ENCODE peak calls at places on chromosome 18, in seven cellular contexts. Y is K562, W is HepG2, M is HCT116, U is HEK293T, A is GM12878, K is H1. Q is an unnamed sample.

GRCh38 chr18:4017479-4017878 is 437.6 kb downstream of the DLGAP1 start:
- DNase-seq in Y (peak; percentile 40), W (no peak), M (peak; percentile 38), U (peak; percentile 12), A (no peak), K (peak; percentile 46), Q (peak; percentile 48)

GRCh38 chr18:8339958-8340357 is 269.3 kb upstream of the RAB12 start:
- DNase-seq in Y (no peak), W (no peak), M (no peak), U (no peak), A (no peak), K (no peak), Q (no peak)

GRCh38 chr18:76937597-76937996 is 115.2 kb downstream of the ZNF236 start:
- DNase-seq in Y (no peak), W (no peak), M (no peak), U (no peak), A (no peak), K (no peak), Q (no peak)

GRCh38 chr18:42187611-42188378 is 232.8 kb downstream of the PIK3C3 start:
- DNase-seq in Y (no peak), W (no peak), M (no peak), U (no peak), A (peak; percentile 46), K (no peak), Q (no peak)

GRCh38 chr18:76875390-76876330 is 53.3 kb downstream of the ZNF236 start:
- DNase-seq in Y (peak; percentile 24), W (peak; percentile 48), M (peak; percentile 28), U (peak; percentile 34), A (no peak), K (no peak), Q (peak; percentile 69)

GRCh38 chr18:70182548-70182947 is 22.9 kb downstream of the RTTN start:
- DNase-seq in Y (no peak), W (no peak), M (no peak), U (no peak), A (no peak), K (no peak), Q (no peak)

GRCh38 chr18:28411806-28412205 is 234.9 kb upstream of the CDH2 start:
- DNase-seq in Y (no peak), W (no peak), M (no peak), U (no peak), A (no peak), K (no peak), Q (no peak)

GRCh38 chr18:77199707-77200106 is 49.9 kb upstream of the GALR1 start:
- DNase-seq in Y (no peak), W (no peak), M (no peak), U (no peak), A (no peak), K (no peak), Q (no peak)

GRCh38 chr18:69996951-69997798 is 49.5 kb upstream of the CD226 start:
- DNase-seq in Y (no peak), W (peak; percentile 45), M (no peak), U (no peak), A (no peak), K (no peak), Q (no peak)

DNA sequence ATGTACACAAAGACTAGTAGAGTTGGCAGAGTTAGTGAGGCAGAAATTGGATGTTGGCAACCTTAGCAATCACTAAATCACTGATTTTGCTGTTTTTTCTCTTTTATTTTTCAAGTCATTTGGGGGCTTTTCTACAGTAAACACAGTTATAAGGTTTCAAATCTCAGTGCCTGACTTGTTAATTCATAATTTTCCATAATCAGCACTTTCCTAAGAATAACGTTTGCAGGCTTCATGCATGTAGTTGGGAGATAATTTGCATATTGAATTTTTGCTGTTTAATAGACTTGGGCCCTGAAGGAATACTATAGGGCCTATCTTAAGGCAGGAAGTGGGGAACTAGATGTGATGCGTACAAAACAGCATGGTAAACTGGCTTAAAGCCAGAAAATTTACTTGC is 127.1 kb upstream of the SMIM21 start:
- DNase-seq in Y (no peak), W (no peak), M (no peak), U (no peak), A (no peak), K (no peak), Q (no peak)
- TF ChIP-seq SP1 in Y (no peak), W (no peak), M (no peak), U (no peak), A (no peak), K (no peak), Q (no peak)

GRCh38 chr18:67010916-67011315 is 407.0 kb upstream of the CDH19 start:
- DNase-seq in Y (no peak), W (no peak), M (no peak), U (no peak), A (no peak), K (no peak), Q (no peak)
- TF ChIP-seq SP1 in Y (no peak), W (no peak), M (no peak), U (no peak), A (no peak), K (no peak), Q (no peak)

DNA sequence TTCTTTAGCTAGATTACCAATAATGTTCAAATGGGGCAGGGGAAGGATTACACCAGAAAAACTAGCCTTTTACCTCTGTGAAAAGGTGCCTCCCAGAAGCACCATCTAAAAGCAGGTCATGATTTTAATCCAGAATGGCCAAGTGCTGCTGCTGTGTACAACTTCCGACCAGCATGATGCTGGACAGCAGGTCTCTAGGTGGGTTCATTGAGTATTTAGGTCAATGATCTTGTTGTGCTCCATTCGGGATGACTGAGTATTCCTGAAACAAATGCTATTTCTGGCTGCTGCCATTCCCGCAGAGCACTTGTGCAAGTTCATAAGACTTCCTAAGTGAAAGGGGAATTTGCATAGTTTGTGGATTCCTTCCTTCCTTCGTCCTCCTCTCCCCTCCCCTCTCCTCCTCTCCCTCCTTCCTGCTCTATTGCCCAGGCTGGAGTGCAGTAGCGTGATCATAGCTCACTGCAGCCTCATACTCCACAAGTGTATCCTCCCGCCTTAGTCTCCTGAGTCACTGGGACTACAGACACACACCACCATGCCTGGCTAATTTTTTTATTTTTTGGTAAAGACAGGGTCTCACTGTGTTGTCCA is 40.3 kb downstream of the LDLRAD4 start:
- DNase-seq in Y (no peak), W (no peak), M (no peak), U (no peak), A (no peak), K (no peak), Q (no peak)
- TF ChIP-seq SP1 in Y (no peak), W (no peak), M (no peak), U (no peak), A (no peak), K (no peak), Q (no peak)

GRCh38 chr18:2086439-2086838 is 484.9 kb downstream of the METTL4 start:
- DNase-seq in Y (no peak), W (no peak), M (no peak), U (no peak), A (no peak), K (no peak), Q (no peak)

GRCh38 chr18:2087877-2088673 is 483.2 kb downstream of the METTL4 start:
- DNase-seq in Y (no peak), W (no peak), M (no peak), U (no peak), A (no peak), K (no peak), Q (no peak)

GRCh38 chr18:2091937-2092336 is 479.4 kb downstream of the METTL4 start:
- DNase-seq in Y (no peak), W (no peak), M (no peak), U (no peak), A (no peak), K (no peak), Q (no peak)

GRCh38 chr18:2083691-2084090 is 487.6 kb downstream of the METTL4 start:
- DNase-seq in Y (peak; percentile 21), W (no peak), M (no peak), U (no peak), A (no peak), K (no peak), Q (peak; percentile 35)

DNA sequence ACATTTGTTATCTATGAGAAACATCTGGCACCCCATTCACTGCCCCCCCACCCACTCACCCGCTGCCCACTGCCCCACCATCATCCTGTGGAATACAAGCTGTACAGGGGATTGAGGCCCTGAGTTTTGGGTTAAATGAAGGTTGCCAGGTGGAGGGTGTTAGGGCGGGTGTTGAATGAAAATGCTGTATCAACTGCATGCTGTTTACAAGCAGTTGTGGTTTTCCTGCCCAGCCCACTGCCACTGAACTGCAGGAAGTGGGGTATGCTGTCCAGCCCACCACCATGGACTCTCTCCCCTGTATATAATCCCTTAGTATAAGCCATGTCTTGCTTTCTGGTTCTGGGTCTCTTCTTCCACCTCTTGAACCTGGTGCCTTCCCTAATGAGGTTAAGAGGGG is 481.9 kb downstream of the METTL4 start:
- DNase-seq in Y (no peak), W (no peak), M (no peak), U (no peak), A (no peak), K (no peak), Q (no peak)
- TF ChIP-seq SP1 in Y (no peak), W (no peak), M (no peak), U (no peak), A (no peak), K (no peak), Q (no peak)

GRCh38 chr18:33576999-33577687 is 876 bp upstream of the ASXL3 start:
- DNase-seq in Y (no peak), W (no peak), M (no peak), U (no peak), A (no peak), K (no peak), Q (no peak)
- TF ChIP-seq SP1 in Y (no peak), W (no peak), M (no peak), U (no peak), A (no peak), K (no peak), Q (no peak)